ENCODE peak calls at places on chromosome 2, in four cellular contexts. F, H, Z and C are unnamed samples.

GRCh38 chr2:64987963-64988419 is 1.2 kb upstream of the SLC1A4 start:
- DNase-seq in F (no peak), H (no peak), Z (no peak), C (peak; percentile 94)

GRCh38 chr2:177192788-177193187 is 19.8 kb upstream of the HNRNPA3 start:
- DNase-seq in Z (no peak), H (no peak), F (no peak), C (no peak)

GRCh38 chr2:37319754-37320609 is 4.7 kb downstream of the PRKD3 start:
- DNase-seq in H (no peak), F (no peak), Z (no peak), C (no peak)

GRCh38 chr2:225041871-225042799 is at the start of gene DOCK10:
- DNase-seq in Z (peak; percentile 30), F (peak; percentile 59), H (peak; percentile 48), C (peak; percentile 69)

GRCh38 chr2:11160731-11161455 is 5.6 kb downstream of the SLC66A3 start:
- DNase-seq in Z (no peak), H (no peak), F (no peak), C (no peak)

GRCh38 chr2:54396107-54396506 is 60.0 kb upstream of the SPTBN1 start:
- DNase-seq in F (no peak), Z (peak; percentile 7), H (no peak), C (peak; percentile 81)

GRCh38 chr2:128285329-128285931 is 33.2 kb downstream of the HS6ST1 start:
- DNase-seq in H (peak; percentile 14), Z (no peak), F (no peak), C (no peak)

GRCh38 chr2:69926849-69927515 is 12.1 kb downstream of the MXD1 start:
- DNase-seq in H (no peak), F (no peak), Z (no peak), C (peak; percentile 45)

DNA sequence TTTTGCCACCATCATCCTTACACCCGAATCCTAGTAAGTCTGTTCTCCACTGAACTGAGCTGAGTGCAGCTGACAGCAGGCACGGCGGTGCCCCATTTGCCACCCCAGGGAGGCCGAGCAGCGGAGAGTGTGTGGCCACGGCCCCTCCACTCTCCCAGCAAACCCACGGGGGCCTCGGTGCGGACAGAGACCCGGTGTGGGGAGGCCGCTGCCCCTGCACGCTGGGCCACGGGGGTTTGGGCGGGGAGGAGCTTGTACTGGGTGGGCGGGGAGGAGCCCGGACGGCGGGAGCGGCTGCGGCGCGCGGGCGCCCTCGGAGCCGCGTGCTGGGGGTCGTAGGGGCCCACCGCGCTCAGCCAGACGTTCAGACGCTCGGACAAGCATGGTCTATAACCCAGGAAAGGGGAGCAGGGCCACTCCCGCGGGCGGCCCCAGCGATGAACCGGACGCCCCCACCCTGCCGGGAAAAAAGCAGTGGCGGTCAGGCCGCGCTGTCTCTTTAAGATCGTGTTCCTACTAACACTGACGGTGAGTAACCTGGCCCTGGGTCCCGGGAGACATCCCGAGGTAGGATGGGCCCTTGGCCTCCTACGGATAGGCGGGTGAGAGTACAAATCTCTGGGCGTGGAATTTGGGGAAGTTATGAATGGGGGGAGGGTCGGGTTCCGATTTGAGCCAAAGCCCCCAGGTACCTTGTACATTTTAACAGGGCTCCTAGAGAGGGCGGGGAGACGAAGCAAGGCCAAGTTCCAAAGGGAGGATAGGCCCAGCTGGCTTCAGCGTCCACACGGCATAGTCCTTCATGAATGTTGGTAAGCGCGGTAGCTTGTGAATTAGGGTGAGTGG is at the start of gene ITPRIPL1:
- DNase-seq in F (no peak), Z (no peak), H (no peak), C (no peak)
- TF ChIP-seq POLR2A in F (no peak), Z (no peak), H (no peak), C (no peak)

GRCh38 chr2:159904127-159904564 is 106.1 kb upstream of the CD302 start:
- DNase-seq in F (no peak), H (no peak), Z (no peak), C (no peak)
- TF ChIP-seq POLR2A in F (no peak), H (no peak), Z (no peak), C (no peak)

GRCh38 chr2:200525882-200526651 is at the start of gene SGO2:
- DNase-seq in Z (peak; percentile 86), H (peak; percentile 93), F (peak; percentile 93), C (peak; percentile 91)
- TF ChIP-seq POLR2A in Z (peak; percentile 87), H (peak; percentile 32), F (peak; percentile 90), C (peak; percentile 48)

GRCh38 chr2:20350753-20351554 is at the start of gene PUM2:
- DNase-seq in Z (peak; percentile 84), F (peak; percentile 98), H (peak; percentile 95), C (peak; percentile 94)
- TF ChIP-seq POLR2A in Z (peak; percentile 72), F (peak; percentile 95), H (peak; percentile 87), C (no peak)

GRCh38 chr2:199463000-199463692 is 5.4 kb upstream of the SATB2 start:
- DNase-seq in Z (peak; percentile 95), H (peak; percentile 71), F (peak; percentile 75), C (peak; percentile 47)
- TF ChIP-seq POLR2A in Z (peak; percentile 9), H (peak; percentile 22), F (no peak), C (no peak)

GRCh38 chr2:219058541-219059374 is 2.0 kb downstream of the IHH start:
- DNase-seq in F (no peak), H (peak; percentile 83), Z (no peak), C (no peak)
- TF ChIP-seq POLR2A in F (no peak), H (no peak), Z (no peak), C (no peak)